ENCODE peak calls at places on chromosomes 2 and 18, in four cellular contexts. One of them, this sample, is unnamed.

GRCh38 chr2:180657054-180657453 is 323.4 kb upstream of the UBE2E3 start:
- DNase-seq in substantia nigra: no peak
- DNase-seq in NCI-H2029: no peak
- DNase-seq in activated gamma-delta T cell: no peak
- DNase-seq in this sample: no peak

GRCh38 chr2:181780159-181781081 is 100.1 kb upstream of the NEUROD1 start:
- DNase-seq in NCI-H2029: no peak
- DNase-seq in substantia nigra: no peak
- DNase-seq in activated gamma-delta T cell: no peak
- DNase-seq in this sample: peak

GRCh38 chr2:198040820-198041219 is 236.4 kb downstream of the PLCL1 start:
- DNase-seq in NCI-H2029: no peak
- DNase-seq in substantia nigra: no peak
- DNase-seq in activated gamma-delta T cell: no peak
- DNase-seq in this sample: no peak

GRCh38 chr18:11078491-11078890 is 70.9 kb downstream of the PIEZO2 start:
- DNase-seq in activated gamma-delta T cell: no peak
- DNase-seq in substantia nigra: no peak
- DNase-seq in NCI-H2029: no peak
- DNase-seq in this sample: no peak

GRCh38 chr2:52597361-52597760 is 1170.2 kb upstream of the CHAC2 start:
- DNase-seq in NCI-H2029: no peak
- DNase-seq in activated gamma-delta T cell: no peak
- DNase-seq in substantia nigra: no peak
- DNase-seq in this sample: no peak

GRCh38 chr18:24672165-24672950 is 211.9 kb downstream of the HRH4 start:
- DNase-seq in substantia nigra: peak
- DNase-seq in NCI-H2029: no peak
- DNase-seq in activated gamma-delta T cell: no peak
- DNase-seq in this sample: peak

GRCh38 chr18:74625157-74625556 is 27.5 kb downstream of the ZNF407 start:
- DNase-seq in substantia nigra: no peak
- DNase-seq in NCI-H2029: no peak
- DNase-seq in activated gamma-delta T cell: no peak
- DNase-seq in this sample: no peak

GRCh38 chr2:228827056-228827455 is 444.0 kb downstream of the PID1 start:
- DNase-seq in NCI-H2029: no peak
- DNase-seq in activated gamma-delta T cell: no peak
- DNase-seq in substantia nigra: no peak
- DNase-seq in this sample: no peak

GRCh38 chr18:53850918-53851317 is 373.6 kb downstream of the MBD2 start:
- DNase-seq in activated gamma-delta T cell: no peak
- DNase-seq in substantia nigra: no peak
- DNase-seq in NCI-H2029: no peak
- DNase-seq in this sample: no peak

GRCh38 chr2:182816856-182817255 is 49.6 kb downstream of the FRZB start:
- DNase-seq in substantia nigra: no peak
- DNase-seq in activated gamma-delta T cell: no peak
- DNase-seq in NCI-H2029: no peak
- DNase-seq in this sample: no peak

GRCh38 chr2:166017208-166017607 is 63.6 kb upstream of the TTC21B start:
- DNase-seq in activated gamma-delta T cell: no peak
- DNase-seq in NCI-H2029: no peak
- DNase-seq in substantia nigra: no peak
- DNase-seq in this sample: no peak

GRCh38 chr2:43218550-43219382 is 7.6 kb downstream of the ZFP36L2 start:
- DNase-seq in NCI-H2029: peak
- DNase-seq in activated gamma-delta T cell: peak
- DNase-seq in substantia nigra: peak
- DNase-seq in this sample: peak

GRCh38 chr2:174014699-174015070 is 49.5 kb upstream of the SP3 start:
- DNase-seq in NCI-H2029: peak
- DNase-seq in substantia nigra: no peak
- DNase-seq in activated gamma-delta T cell: no peak
- DNase-seq in this sample: no peak

GRCh38 chr2:191869178-191869577 is 22.3 kb upstream of the CAVIN2 start:
- DNase-seq in NCI-H2029: no peak
- DNase-seq in activated gamma-delta T cell: no peak
- DNase-seq in substantia nigra: peak
- DNase-seq in this sample: no peak

This sample was measured in KBM-7.